ENCODE peak calls at places on chromosomes 6 and 20, in eight cellular contexts. C, T, H, J, K, Y, Z and X are unnamed samples.

GRCh38 chr6:86949776-86950175 is 12.4 kb downstream of the HTR1E start:
- DNase-seq in K (no peak), T (no peak), J (no peak), Y (no peak), C (no peak), H (no peak), Z (no peak), X (no peak)

GRCh38 chr6:154292855-154293519 is 63.6 kb downstream of the IPCEF1 start:
- DNase-seq in T (no peak), Y (peak), Z (no peak), K (no peak), H (peak), C (peak), J (no peak), X (peak)

GRCh38 chr6:160042014-160042773 is 73.3 kb downstream of the IGF2R start:
- DNase-seq in J (no peak), C (peak), Z (peak), T (no peak), H (peak), K (peak), Y (peak), X (peak)

GRCh38 chr6:55853008-55854001 is 22.1 kb downstream of the BMP5 start:
- DNase-seq in J (no peak), C (no peak), K (no peak), Y (peak), H (no peak), T (no peak), Z (no peak), X (no peak)

GRCh38 chr20:41733151-41733550 is 115.0 kb upstream of the CHD6 start:
- DNase-seq in T (no peak), J (no peak), Z (no peak), H (no peak), Y (no peak), C (peak), K (no peak), X (no peak)

GRCh38 chr6:42047220-42047590 is 3.1 kb upstream of the TAF8 start:
- DNase-seq in C (no peak), Y (no peak), J (no peak), K (no peak), T (no peak), H (no peak), Z (no peak), X (no peak)

GRCh38 chr6:6856538-6857523 is 250.9 kb upstream of the RREB1 start:
- DNase-seq in K (peak), C (peak), H (no peak), Z (peak), T (no peak), J (peak), Y (peak), X (peak)

GRCh38 chr6:45791181-45791580 is 224.5 kb downstream of the CLIC5 start:
- DNase-seq in H (no peak), K (peak), J (no peak), Y (no peak), C (peak), Z (no peak), T (no peak), X (peak)

GRCh38 chr20:37421988-37422387 is 76.0 kb downstream of the SRC start:
- DNase-seq in Z (no peak), Y (no peak), H (peak), K (no peak), C (no peak), T (no peak), J (no peak), X (no peak)

GRCh38 chr6:113734886-113735481 is 122.2 kb upstream of the MARCKS start:
- DNase-seq in J (no peak), H (no peak), C (peak), K (peak), Y (no peak), T (no peak), Z (no peak), X (peak)

GRCh38 chr6:139062921-139063320 is 34.4 kb downstream of the ABRACL start:
- DNase-seq in C (peak), K (no peak), J (no peak), Y (no peak), Z (no peak), T (no peak), H (no peak), X (no peak)

GRCh38 chr6:66496659-66497058 is 789.6 kb upstream of the EYS start:
- DNase-seq in Y (peak), H (no peak), K (no peak), T (no peak), J (no peak), Z (no peak), C (no peak), X (no peak)

GRCh38 chr6:79984261-79984660 is 20.2 kb upstream of the TTK start:
- DNase-seq in Y (peak), Z (no peak), C (peak), H (no peak), T (no peak), K (no peak), J (no peak), X (peak)

GRCh38 chr6:17101422-17102257 is at the start of gene STMND1:
- DNase-seq in J (peak), H (no peak), C (peak), K (no peak), T (peak), Y (peak), Z (peak), X (peak)

GRCh38 chr6:158648682-158649131 is 1.1 kb upstream of the SYTL3 start:
- DNase-seq in Y (peak), Z (no peak), T (no peak), C (peak), H (peak), J (peak), K (peak), X (peak)

GRCh38 chr6:101806241-101806640 is 412.7 kb downstream of the GRIK2 start:
- DNase-seq in H (no peak), K (peak), C (peak), J (no peak), Y (peak), T (no peak), Z (no peak), X (peak)

GRCh38 chr20:25044261-25044560 is 13.7 kb downstream of the ACSS1 start:
- DNase-seq in H (no peak), K (no peak), Y (no peak), J (no peak), C (no peak), Z (no peak), T (no peak), X (no peak)

GRCh38 chr20:44504402-44505309 is 17.2 kb downstream of the SERINC3 start:
- DNase-seq in C (no peak), J (no peak), Y (no peak), H (no peak), K (no peak), T (no peak), Z (no peak), X (peak)

GRCh38 chr20:22723659-22724058 is 139.3 kb upstream of the FOXA2 start:
- DNase-seq in Y (peak), Z (no peak), K (no peak), H (no peak), T (no peak), C (peak), J (no peak), X (no peak)

GRCh38 chr6:67680297-67680932 is 954.7 kb upstream of the ADGRB3 start:
- DNase-seq in H (no peak), T (no peak), Y (peak), C (no peak), J (no peak), K (peak), Z (no peak), X (no peak)

GRCh38 chr6:134675110-134676038 is 274.5 kb downstream of the ALDH8A1 start:
- DNase-seq in H (no peak), Z (no peak), T (no peak), C (no peak), J (no peak), K (no peak), Y (no peak), X (no peak)

GRCh38 chr20:21496452-21496851 is 17.4 kb downstream of the NKX2-2 start:
- DNase-seq in C (no peak), J (no peak), T (no peak), Z (no peak), K (no peak), H (no peak), Y (no peak), X (peak)

GRCh38 chr6:3240595-3240994 is 13.1 kb upstream of the TUBB2B start:
- DNase-seq in Z (no peak), J (no peak), T (no peak), H (no peak), C (no peak), K (no peak), Y (no peak), X (no peak)

DNA sequence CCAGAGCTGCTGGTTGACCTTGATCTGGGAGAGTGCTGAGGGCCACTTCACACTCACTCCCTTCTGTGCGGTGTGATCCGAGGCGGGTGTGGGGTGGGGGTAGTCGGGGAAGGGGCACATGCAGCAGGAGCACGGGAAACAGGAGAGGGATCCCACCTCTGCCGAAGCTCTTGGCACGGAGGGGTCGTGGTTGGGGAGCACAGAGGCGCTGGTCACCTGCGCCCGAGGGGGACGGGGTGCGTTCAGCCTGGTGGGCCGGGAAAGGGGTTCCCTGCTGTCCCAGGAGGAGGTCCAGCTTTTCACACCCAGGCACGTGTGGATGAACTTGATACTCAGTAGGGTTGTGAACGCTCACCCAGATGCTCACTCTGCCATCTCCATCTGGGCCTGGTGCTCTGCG is 17.3 kb downstream of the SS18L1 start:
- DNase-seq in H (no peak), T (no peak), Z (peak), J (no peak), C (no peak), Y (no peak), K (no peak), X (no peak)
- H3K27ac ChIP-seq in H (peak), T (no peak), Z (no peak), J (no peak), C (no peak), Y (no peak), K (no peak), X (peak)

DNA sequence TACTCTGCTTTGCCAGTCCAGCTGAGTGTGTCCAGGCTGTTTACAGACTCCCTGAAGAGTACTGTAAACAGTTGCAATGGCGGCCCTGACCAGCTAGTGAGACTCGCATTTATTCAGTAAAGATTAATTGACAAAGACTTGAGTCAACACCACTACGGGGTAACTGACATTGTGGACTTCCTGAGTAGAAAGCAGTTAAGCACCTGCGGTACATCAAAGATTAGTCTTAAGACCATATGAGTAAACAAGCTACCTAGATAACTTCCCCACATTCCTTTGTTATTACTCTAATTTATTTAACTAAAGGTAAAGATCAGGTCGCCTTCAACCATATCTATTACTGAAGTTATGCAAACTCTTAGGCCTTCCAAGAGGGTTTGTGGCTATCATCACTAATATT is 12.6 kb downstream of the VPS52 start:
- DNase-seq in K (no peak), J (no peak), Z (no peak), Y (peak), H (no peak), T (no peak), C (no peak), X (peak)
- H3K27ac ChIP-seq in K (no peak), J (no peak), Z (no peak), Y (peak), H (no peak), T (no peak), C (no peak), X (no peak)

GRCh38 chr6:25053875-25054371 is 118.2 kb upstream of the RIPOR2 start:
- DNase-seq in K (no peak), T (no peak), Z (no peak), Y (peak), H (no peak), C (peak), J (peak), X (peak)

GRCh38 chr6:25054469-25054868 is 118.7 kb upstream of the RIPOR2 start:
- DNase-seq in H (peak), Y (peak), K (peak), J (no peak), C (peak), Z (no peak), T (no peak), X (peak)

GRCh38 chr6:25058387-25058786 is 122.6 kb upstream of the RIPOR2 start:
- DNase-seq in Z (no peak), H (no peak), C (no peak), K (no peak), Y (no peak), T (no peak), J (no peak), X (no peak)

GRCh38 chr6:25056130-25056529 is 120.4 kb upstream of the RIPOR2 start:
- DNase-seq in C (no peak), J (peak), K (no peak), Z (no peak), Y (no peak), H (no peak), T (no peak), X (no peak)

GRCh38 chr6:25057121-25057520 is 121.4 kb upstream of the RIPOR2 start:
- DNase-seq in H (no peak), K (no peak), C (no peak), J (peak), T (no peak), Z (no peak), Y (no peak), X (no peak)
- H3K27ac ChIP-seq in H (no peak), K (no peak), C (no peak), J (no peak), T (no peak), Z (no peak), Y (no peak), X (no peak)

DNA sequence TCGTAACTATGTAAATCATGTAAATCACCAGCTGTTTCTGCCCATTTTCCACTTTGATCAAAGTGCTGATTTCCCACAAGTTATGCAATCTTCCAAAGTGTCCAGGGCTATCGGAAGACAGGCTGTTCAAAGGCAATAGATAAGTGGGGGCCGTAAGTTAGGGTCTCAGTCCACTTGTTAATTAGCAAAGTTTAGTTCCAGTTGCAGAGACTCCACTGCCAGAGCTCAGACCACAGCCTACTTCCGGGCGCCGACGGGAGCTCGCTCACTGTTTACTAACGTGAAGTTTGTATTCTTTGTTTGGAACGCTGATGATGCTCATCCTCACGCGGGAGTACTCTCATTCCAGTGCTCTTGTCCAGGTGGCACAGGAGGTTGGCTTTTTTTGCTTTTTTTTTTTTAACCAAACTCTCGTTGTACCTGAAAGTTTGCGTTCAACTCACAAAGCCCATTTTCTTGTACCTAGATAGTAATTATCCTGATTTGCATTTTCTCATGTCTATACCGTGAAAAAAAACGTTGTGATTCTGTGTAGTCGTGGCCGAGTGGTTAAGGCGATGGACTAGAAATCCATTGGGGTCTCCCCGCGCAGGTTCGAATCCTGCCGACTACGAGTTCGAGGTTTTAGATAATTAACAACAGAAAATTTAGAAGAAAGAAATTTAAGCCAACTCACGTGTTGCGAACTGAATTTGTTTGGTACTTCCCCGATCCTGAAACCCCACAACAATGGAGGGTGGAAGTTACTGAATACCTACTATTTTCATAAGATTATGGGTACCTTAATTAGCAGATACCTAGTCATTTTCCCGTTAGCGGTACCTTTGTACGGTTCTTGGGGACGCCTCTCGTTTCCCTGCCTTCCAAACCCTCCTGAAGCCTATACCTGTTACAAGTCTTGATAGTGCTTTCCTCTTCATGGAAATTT is 29.9 kb upstream of the ZNF184 start:
- DNase-seq in Y (peak), H (no peak), K (peak), C (peak), Z (peak), J (peak), T (peak), X (peak)
- H3K27ac ChIP-seq in Y (peak), H (no peak), K (peak), C (peak), Z (peak), J (peak), T (peak), X (peak)

GRCh38 chr6:12293931-12294800 is 4.0 kb downstream of the EDN1 start:
- DNase-seq in J (no peak), C (no peak), T (no peak), Z (no peak), Y (no peak), K (no peak), H (no peak), X (no peak)
- H3K27ac ChIP-seq in J (peak), C (no peak), T (no peak), Z (no peak), Y (peak), K (no peak), H (no peak), X (no peak)

GRCh38 chr6:150534514-150534913 is 65.2 kb upstream of the PLEKHG1 start:
- DNase-seq in H (no peak), K (no peak), T (no peak), Y (no peak), J (no peak), C (no peak), Z (no peak), X (no peak)

GRCh38 chr6:150527100-150527499 is 72.6 kb upstream of the PLEKHG1 start:
- DNase-seq in Y (peak), T (no peak), J (no peak), C (peak), H (no peak), K (no peak), Z (no peak), X (peak)

GRCh38 chr6:150531957-150532356 is 67.7 kb upstream of the PLEKHG1 start:
- DNase-seq in T (no peak), H (no peak), J (no peak), K (no peak), C (no peak), Y (no peak), Z (no peak), X (no peak)

DNA sequence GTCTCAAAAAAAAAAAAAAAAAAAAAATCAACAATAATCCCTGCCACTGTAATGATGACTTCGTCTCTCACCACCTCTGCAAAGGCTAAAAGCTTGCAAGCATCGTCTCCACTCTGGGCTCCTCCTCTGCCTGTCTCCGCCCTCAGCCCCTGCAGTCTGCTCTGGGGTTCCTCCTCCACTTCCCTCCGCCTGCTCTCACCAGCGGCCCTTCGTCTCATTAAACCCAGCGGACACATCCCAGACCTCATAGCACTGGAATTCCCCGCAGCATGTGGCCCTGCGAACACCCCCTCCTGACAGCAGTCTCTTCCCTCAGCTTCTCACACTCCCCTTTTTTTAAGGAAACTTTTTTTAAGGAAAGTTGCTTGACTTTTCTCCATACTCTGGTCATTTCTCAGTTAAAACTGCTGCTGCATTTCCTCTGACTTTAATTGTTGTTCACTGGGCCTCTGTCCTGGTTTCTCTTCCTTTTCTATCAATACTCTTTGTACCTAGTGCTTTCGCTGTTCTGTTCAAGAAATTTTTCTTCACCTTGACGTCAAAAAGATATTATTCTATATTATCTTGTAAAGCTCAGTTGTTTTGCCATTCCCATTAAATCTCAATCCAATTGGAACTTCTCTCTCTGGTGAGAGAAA is 70.9 kb upstream of the PLEKHG1 start:
- DNase-seq in H (no peak), Z (peak), C (peak), J (no peak), Y (no peak), K (peak), T (peak), X (peak)
- H3K27ac ChIP-seq in H (no peak), Z (no peak), C (no peak), J (no peak), Y (no peak), K (no peak), T (no peak), X (no peak)

GRCh38 chr6:152975204-152975915 is 7.5 kb downstream of the FBXO5 start:
- DNase-seq in J (peak), H (no peak), Z (no peak), C (no peak), T (no peak), K (no peak), Y (no peak), X (no peak)
- H3K27ac ChIP-seq in J (no peak), H (no peak), Z (no peak), C (no peak), T (no peak), K (no peak), Y (no peak), X (no peak)

GRCh38 chr6:156167289-156168076 is 609.7 kb upstream of the ARID1B start:
- DNase-seq in Y (no peak), T (no peak), Z (peak), K (peak), H (no peak), J (no peak), C (no peak), X (no peak)
- H3K27ac ChIP-seq in Y (no peak), T (no peak), Z (peak), K (no peak), H (no peak), J (peak), C (no peak), X (no peak)

DNA sequence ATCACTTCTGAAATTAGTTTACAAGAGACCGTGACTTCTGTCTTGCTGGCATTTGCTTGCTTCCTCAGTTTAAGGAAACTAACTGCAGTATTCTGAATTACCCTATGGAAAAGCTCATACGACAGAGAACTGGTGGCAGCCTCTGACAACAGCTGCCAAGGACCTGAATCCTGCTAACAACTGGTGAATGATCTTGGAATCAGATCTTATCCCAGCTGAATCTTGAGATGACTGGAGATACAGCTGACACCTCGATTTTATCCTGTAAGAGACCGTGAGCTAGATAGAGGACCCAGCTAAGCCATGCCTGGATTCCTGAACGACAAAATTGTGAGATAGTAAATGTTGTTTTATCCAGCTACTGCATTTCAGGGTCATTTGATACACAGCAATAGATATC is 202.3 kb downstream of the OGFRL1 start:
- DNase-seq in J (no peak), H (no peak), C (no peak), Y (no peak), T (no peak), Z (no peak), K (no peak), X (no peak)
- H3K27ac ChIP-seq in J (no peak), H (no peak), C (no peak), Y (no peak), T (no peak), Z (no peak), K (no peak), X (no peak)